ENCODE peak calls at places on chromosomes 2 and 18, in six cellular contexts. One of them, this sample, is unnamed.

GRCh38 chr18:48392266-48392665 is 16.9 kb downstream of the ZBTB7C start:
- DNase-seq in IMR-90: no peak
- DNase-seq in mesendoderm: no peak
- DNase-seq in neuronal stem cell: no peak
- DNase-seq in H1: no peak
- DNase-seq in H9: no peak
- DNase-seq in this sample: no peak

GRCh38 chr2:9474361-9475117 is at the start of gene IAH1:
- DNase-seq in IMR-90: no peak
- DNase-seq in H9: peak; percentile 51
- DNase-seq in neuronal stem cell: no peak
- DNase-seq in mesendoderm: peak; percentile 36
- DNase-seq in H1: no peak
- DNase-seq in this sample: no peak

GRCh38 chr18:26771524-26771923 is 94.0 kb downstream of the AQP4 start:
- DNase-seq in mesendoderm: peak; percentile 54
- DNase-seq in neuronal stem cell: no peak
- DNase-seq in IMR-90: no peak
- DNase-seq in H9: peak; percentile 38
- DNase-seq in H1: no peak
- DNase-seq in this sample: no peak

GRCh38 chr2:74843371-74844298 is 9.7 kb downstream of the HK2 start:
- DNase-seq in IMR-90: peak; percentile 92
- DNase-seq in neuronal stem cell: no peak
- DNase-seq in H1: no peak
- DNase-seq in mesendoderm: peak; percentile 42
- DNase-seq in H9: no peak
- DNase-seq in this sample: peak; percentile 96

GRCh38 chr2:214365549-214365948 is 45.3 kb upstream of the VWC2L start:
- DNase-seq in neuronal stem cell: no peak
- DNase-seq in H9: no peak
- DNase-seq in IMR-90: no peak
- DNase-seq in H1: no peak
- DNase-seq in mesendoderm: no peak
- DNase-seq in this sample: no peak

GRCh38 chr2:128727914-128728313 is 409.2 kb upstream of the HS6ST1 start:
- DNase-seq in H9: no peak
- DNase-seq in H1: no peak
- DNase-seq in IMR-90: peak; percentile 89
- DNase-seq in mesendoderm: no peak
- DNase-seq in neuronal stem cell: no peak
- DNase-seq in this sample: peak; percentile 95

GRCh38 chr2:77999376-77999775 is 477.2 kb upstream of the LRRTM4 start:
- DNase-seq in H1: no peak
- DNase-seq in neuronal stem cell: no peak
- DNase-seq in H9: no peak
- DNase-seq in IMR-90: no peak
- DNase-seq in mesendoderm: no peak
- DNase-seq in this sample: no peak

GRCh38 chr2:38601463-38602135 is 1.1 kb downstream of the HNRNPLL start:
- DNase-seq in H1: no peak
- DNase-seq in neuronal stem cell: peak; percentile 37
- DNase-seq in H9: no peak
- DNase-seq in IMR-90: peak; percentile 39
- DNase-seq in mesendoderm: peak; percentile 53
- DNase-seq in this sample: peak; percentile 47

GRCh38 chr2:32384529-32384928 is 27.7 kb downstream of the BIRC6 start:
- DNase-seq in neuronal stem cell: no peak
- DNase-seq in mesendoderm: no peak
- DNase-seq in H9: no peak
- DNase-seq in IMR-90: peak; percentile 18
- DNase-seq in H1: no peak
- DNase-seq in this sample: peak; percentile 79

GRCh38 chr2:207504513-207505171 is 25.1 kb upstream of the CREB1 start:
- DNase-seq in IMR-90: peak; percentile 70
- DNase-seq in H9: no peak
- DNase-seq in neuronal stem cell: no peak
- DNase-seq in H1: no peak
- DNase-seq in mesendoderm: peak; percentile 33
- DNase-seq in this sample: peak; percentile 49

GRCh38 chr2:232523682-232524597 is 2.0 kb upstream of the CHRND start:
- DNase-seq in IMR-90: peak; percentile 5
- DNase-seq in H1: peak; percentile 67
- DNase-seq in mesendoderm: peak; percentile 88
- DNase-seq in neuronal stem cell: peak; percentile 75
- DNase-seq in H9: peak; percentile 88
- DNase-seq in this sample: peak; percentile 35

GRCh38 chr2:45839388-45840251 is 188.1 kb downstream of the PRKCE start:
- DNase-seq in mesendoderm: no peak
- DNase-seq in IMR-90: peak; percentile 18
- DNase-seq in neuronal stem cell: no peak
- DNase-seq in H1: no peak
- DNase-seq in H9: no peak
- DNase-seq in this sample: no peak

GRCh38 chr2:47056875-47057731 is 98.0 kb downstream of the STPG4 start:
- DNase-seq in H9: no peak
- DNase-seq in H1: no peak
- DNase-seq in IMR-90: no peak
- DNase-seq in mesendoderm: no peak
- DNase-seq in neuronal stem cell: no peak
- DNase-seq in this sample: peak; percentile 45

GRCh38 chr2:206968139-206969086 is 29.1 kb downstream of the CPO start:
- DNase-seq in IMR-90: no peak
- DNase-seq in H9: no peak
- DNase-seq in neuronal stem cell: no peak
- DNase-seq in H1: no peak
- DNase-seq in mesendoderm: no peak
- DNase-seq in this sample: no peak

GRCh38 chr2:239225921-239226561 is 174.8 kb downstream of the HDAC4 start:
- DNase-seq in IMR-90: peak; percentile 86
- DNase-seq in mesendoderm: peak; percentile 68
- DNase-seq in H1: no peak
- DNase-seq in H9: no peak
- DNase-seq in neuronal stem cell: no peak
- DNase-seq in this sample: peak; percentile 88

GRCh38 chr2:236680461-236680860 is 110.8 kb downstream of the ACKR3 start:
- DNase-seq in H1: no peak
- DNase-seq in neuronal stem cell: no peak
- DNase-seq in mesendoderm: no peak
- DNase-seq in IMR-90: no peak
- DNase-seq in H9: no peak
- DNase-seq in this sample: no peak

GRCh38 chr2:181628590-181629585 is 28.0 kb downstream of the CERKL start:
- DNase-seq in H1: no peak
- DNase-seq in mesendoderm: no peak
- DNase-seq in H9: no peak
- DNase-seq in IMR-90: no peak
- DNase-seq in neuronal stem cell: no peak
- DNase-seq in this sample: no peak

GRCh38 chr18:56977284-56977683 is 169.6 kb upstream of the BOD1L2 start:
- DNase-seq in IMR-90: no peak
- DNase-seq in mesendoderm: no peak
- DNase-seq in H9: no peak
- DNase-seq in H1: no peak
- DNase-seq in neuronal stem cell: no peak
- DNase-seq in this sample: no peak

GRCh38 chr2:69767034-69767433 is 25.1 kb downstream of the ANXA4 start:
- DNase-seq in H1: no peak
- DNase-seq in neuronal stem cell: no peak
- DNase-seq in mesendoderm: no peak
- DNase-seq in H9: no peak
- DNase-seq in IMR-90: peak; percentile 92
- DNase-seq in this sample: peak; percentile 74

GRCh38 chr2:113390133-113390849 is 47.2 kb upstream of the ZNG1B start:
- DNase-seq in H1: peak; percentile 62
- DNase-seq in H9: peak; percentile 79
- DNase-seq in mesendoderm: peak; percentile 84
- DNase-seq in neuronal stem cell: peak; percentile 71
- DNase-seq in IMR-90: peak; percentile 79
- DNase-seq in this sample: peak; percentile 75

GRCh38 chr18:46333371-46334199 is 229.4 kb downstream of the HAUS1 start:
- DNase-seq in H1: no peak
- DNase-seq in neuronal stem cell: peak; percentile 54
- DNase-seq in IMR-90: no peak
- DNase-seq in mesendoderm: peak; percentile 45
- DNase-seq in H9: no peak
- DNase-seq in this sample: peak; percentile 10

GRCh38 chr2:181457741-181458425 is 697 bp downstream of the ITGA4 start:
- DNase-seq in neuronal stem cell: peak; percentile 27
- DNase-seq in H9: peak; percentile 43
- DNase-seq in mesendoderm: peak; percentile 20
- DNase-seq in IMR-90: peak; percentile 35
- DNase-seq in H1: no peak
- DNase-seq in this sample: peak; percentile 67

GRCh38 chr2:229783108-229783721 is 68.9 kb upstream of the DNER start:
- DNase-seq in neuronal stem cell: no peak
- DNase-seq in H9: no peak
- DNase-seq in mesendoderm: no peak
- DNase-seq in H1: no peak
- DNase-seq in IMR-90: no peak
- DNase-seq in this sample: no peak

GRCh38 chr2:61016392-61017002 is 1.0 kb upstream of the PEX13 start:
- DNase-seq in mesendoderm: peak; percentile 20
- DNase-seq in H9: no peak
- DNase-seq in H1: no peak
- DNase-seq in neuronal stem cell: no peak
- DNase-seq in IMR-90: no peak
- DNase-seq in this sample: no peak

GRCh38 chr18:24942144-24942543 is 409.8 kb downstream of the ZNF521 start:
- DNase-seq in H1: no peak
- DNase-seq in neuronal stem cell: no peak
- DNase-seq in mesendoderm: no peak
- DNase-seq in H9: no peak
- DNase-seq in IMR-90: no peak
- DNase-seq in this sample: no peak

GRCh38 chr2:168454737-168455691 is 1.1 kb upstream of the CERS6 start:
- DNase-seq in neuronal stem cell: no peak
- DNase-seq in H1: no peak
- DNase-seq in H9: no peak
- DNase-seq in mesendoderm: no peak
- DNase-seq in IMR-90: no peak
- DNase-seq in this sample: no peak

GRCh38 chr18:63708650-63709049 is 5.9 kb downstream of the SERPINB11 start:
- DNase-seq in IMR-90: peak; percentile 96
- DNase-seq in mesendoderm: no peak
- DNase-seq in H1: no peak
- DNase-seq in H9: no peak
- DNase-seq in neuronal stem cell: no peak
- DNase-seq in this sample: peak; percentile 25

GRCh38 chr2:149363953-149364352 is 33.6 kb downstream of the LYPD6 start:
- DNase-seq in neuronal stem cell: peak; percentile 8
- DNase-seq in IMR-90: no peak
- DNase-seq in H9: no peak
- DNase-seq in mesendoderm: peak; percentile 54
- DNase-seq in H1: no peak
- DNase-seq in this sample: peak; percentile 61
- H2BK15ac ChIP-seq in neuronal stem cell: no peak overlapping the region
- H2BK15ac ChIP-seq in IMR-90: no peak overlapping the region
- H2BK15ac ChIP-seq in H9: no peak overlapping the region
- H2BK15ac ChIP-seq in mesendoderm: no peak overlapping the region
- H2BK15ac ChIP-seq in H1: no peak overlapping the region
- H2BK15ac ChIP-seq in this sample: no peak overlapping the region

DNA sequence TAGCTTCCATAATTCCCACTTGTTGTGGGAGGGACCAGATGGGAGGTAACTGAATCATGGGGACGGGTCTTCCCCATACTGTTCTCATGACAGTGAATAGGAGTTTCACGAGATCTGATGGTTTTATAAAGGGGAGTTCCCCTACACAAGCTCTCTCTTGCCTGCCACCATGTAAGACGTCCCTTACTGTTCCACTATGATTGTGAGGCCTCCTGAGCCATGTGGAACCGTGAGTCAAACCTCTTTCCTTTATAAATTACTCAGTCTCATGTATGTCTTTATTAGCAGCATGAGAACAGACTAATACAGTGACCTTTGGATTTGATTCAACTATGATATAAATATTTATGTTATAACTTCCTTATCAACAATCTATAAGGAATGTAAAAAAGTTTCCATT is 78.0 kb downstream of the CYRIA start:
- DNase-seq in mesendoderm: no peak
- DNase-seq in H1: no peak
- DNase-seq in IMR-90: no peak
- DNase-seq in H9: no peak
- DNase-seq in neuronal stem cell: no peak
- DNase-seq in this sample: no peak
- H3K4ac ChIP-seq in mesendoderm: no peak overlapping the region
- H3K4ac ChIP-seq in H1: no peak overlapping the region
- H3K4ac ChIP-seq in IMR-90: no peak overlapping the region
- H3K4ac ChIP-seq in H9: no peak overlapping the region
- H3K4ac ChIP-seq in neuronal stem cell: no peak overlapping the region
- H3K4ac ChIP-seq in this sample: no peak overlapping the region

GRCh38 chr2:23824777-23825212 is 102.1 kb downstream of the ATAD2B start:
- DNase-seq in mesendoderm: peak; percentile 44
- DNase-seq in H1: no peak
- DNase-seq in neuronal stem cell: peak; percentile 21
- DNase-seq in IMR-90: peak; percentile 62
- DNase-seq in H9: no peak
- DNase-seq in this sample: peak; percentile 64
- H2BK15ac ChIP-seq in mesendoderm: no peak overlapping the region
- H2BK15ac ChIP-seq in H1: no peak overlapping the region
- H2BK15ac ChIP-seq in neuronal stem cell: no peak overlapping the region
- H2BK15ac ChIP-seq in IMR-90: no peak overlapping the region
- H2BK15ac ChIP-seq in H9: no peak overlapping the region
- H2BK15ac ChIP-seq in this sample: no peak overlapping the region

GRCh38 chr18:35639296-35639695 is 57.8 kb downstream of the GALNT1 start:
- DNase-seq in H1: no peak
- DNase-seq in IMR-90: no peak
- DNase-seq in H9: no peak
- DNase-seq in mesendoderm: no peak
- DNase-seq in neuronal stem cell: no peak
- DNase-seq in this sample: no peak
- H3K4ac ChIP-seq in H1: no peak overlapping the region
- H3K4ac ChIP-seq in IMR-90: no peak overlapping the region
- H3K4ac ChIP-seq in H9: no peak overlapping the region
- H3K4ac ChIP-seq in mesendoderm: no peak overlapping the region
- H3K4ac ChIP-seq in neuronal stem cell: no peak overlapping the region
- H3K4ac ChIP-seq in this sample: no peak overlapping the region

GRCh38 chr2:153299809-153300208 is 178.8 kb downstream of the RPRM start:
- DNase-seq in H1: no peak
- DNase-seq in mesendoderm: no peak
- DNase-seq in H9: no peak
- DNase-seq in IMR-90: no peak
- DNase-seq in neuronal stem cell: no peak
- DNase-seq in this sample: no peak
- H2BK15ac ChIP-seq in H1: no peak overlapping the region
- H2BK15ac ChIP-seq in mesendoderm: no peak overlapping the region
- H2BK15ac ChIP-seq in H9: no peak overlapping the region
- H2BK15ac ChIP-seq in IMR-90: no peak overlapping the region
- H2BK15ac ChIP-seq in neuronal stem cell: no peak overlapping the region
- H2BK15ac ChIP-seq in this sample: no peak overlapping the region

DNA sequence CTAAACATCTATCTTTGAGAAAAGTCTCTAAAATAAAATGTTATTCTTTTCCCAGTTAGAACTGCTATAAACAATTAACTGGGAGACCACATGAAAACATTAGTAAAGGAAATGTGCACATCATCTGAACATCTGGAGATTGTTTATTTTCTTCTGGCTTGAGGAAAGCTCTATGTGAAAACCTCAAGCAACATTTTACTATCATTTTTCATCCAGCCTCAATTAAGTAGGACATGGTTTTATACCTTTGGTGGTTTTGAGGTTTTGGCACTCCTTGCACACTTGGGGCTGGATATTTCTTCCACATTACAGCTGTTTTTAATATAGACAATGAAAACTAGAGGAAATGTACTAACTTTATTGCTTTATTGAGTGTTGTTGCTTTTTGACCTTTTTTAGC is 609.5 kb upstream of the SLC8A1 start:
- DNase-seq in neuronal stem cell: no peak
- DNase-seq in H9: no peak
- DNase-seq in IMR-90: peak; percentile 16
- DNase-seq in mesendoderm: no peak
- DNase-seq in H1: no peak
- DNase-seq in this sample: peak; percentile 18
- H3K4ac ChIP-seq in neuronal stem cell: no peak overlapping the region
- H3K4ac ChIP-seq in H9: no peak overlapping the region
- H3K4ac ChIP-seq in IMR-90: no peak overlapping the region
- H3K4ac ChIP-seq in mesendoderm: no peak overlapping the region
- H3K4ac ChIP-seq in H1: no peak overlapping the region
- H3K4ac ChIP-seq in this sample: no peak overlapping the region